ENCODE peak calls at places on chromosomes 1 and 21, in five cellular contexts. One of them, this sample, is unnamed.
A peak's percentile ranks its signal among the peaks of the same experiment; 100 is the strongest.

GRCh38 chr21:31354604-31355443 is 10.8 kb upstream of the TIAM1 start:
- DNase-seq in SHP77 treated with DMSO at 0.1 percent for 48 hours: no peak
- DNase-seq in psoas muscle: no peak
- DNase-seq in AG10803: peak; percentile 49
- DNase-seq in posterior cingulate gyrus: no peak
- DNase-seq in this sample: peak; percentile 85

GRCh38 chr1:194102607-194103006 is 916.2 kb upstream of the B3GALT2 start:
- DNase-seq in SHP77 treated with DMSO at 0.1 percent for 48 hours: no peak
- DNase-seq in psoas muscle: no peak
- DNase-seq in AG10803: no peak
- DNase-seq in posterior cingulate gyrus: no peak
- DNase-seq in this sample: no peak

GRCh38 chr1:64235133-64235532 is 31.7 kb downstream of the UBE2U start:
- DNase-seq in SHP77 treated with DMSO at 0.1 percent for 48 hours: no peak
- DNase-seq in psoas muscle: no peak
- DNase-seq in AG10803: peak; percentile 5
- DNase-seq in posterior cingulate gyrus: no peak
- DNase-seq in this sample: no peak

GRCh38 chr1:99269321-99269720 is 5.0 kb downstream of the PLPPR4 start:
- DNase-seq in SHP77 treated with DMSO at 0.1 percent for 48 hours: no peak
- DNase-seq in psoas muscle: no peak
- DNase-seq in AG10803: no peak
- DNase-seq in posterior cingulate gyrus: no peak
- DNase-seq in this sample: no peak

GRCh38 chr1:166956057-166956850 is 19.1 kb downstream of the ILDR2 start:
- DNase-seq in SHP77 treated with DMSO at 0.1 percent for 48 hours: no peak
- DNase-seq in psoas muscle: no peak
- DNase-seq in AG10803: no peak
- DNase-seq in posterior cingulate gyrus: no peak
- DNase-seq in this sample: no peak

GRCh38 chr1:19374402-19374801 is 62.3 kb downstream of the SLC66A1 start:
- DNase-seq in SHP77 treated with DMSO at 0.1 percent for 48 hours: peak; percentile 7
- DNase-seq in psoas muscle: no peak
- DNase-seq in AG10803: no peak
- DNase-seq in posterior cingulate gyrus: no peak
- DNase-seq in this sample: no peak

GRCh38 chr1:216075339-216075738 is 347.9 kb downstream of the USH2A start:
- DNase-seq in SHP77 treated with DMSO at 0.1 percent for 48 hours: no peak
- DNase-seq in psoas muscle: no peak
- DNase-seq in AG10803: peak; percentile 8
- DNase-seq in posterior cingulate gyrus: no peak
- DNase-seq in this sample: no peak

GRCh38 chr1:72636636-72637035 is 354.3 kb upstream of the NEGR1 start:
- DNase-seq in SHP77 treated with DMSO at 0.1 percent for 48 hours: no peak
- DNase-seq in psoas muscle: no peak
- DNase-seq in AG10803: no peak
- DNase-seq in posterior cingulate gyrus: no peak
- DNase-seq in this sample: no peak

GRCh38 chr1:186735463-186735862 is 55.2 kb upstream of the PTGS2 start:
- DNase-seq in SHP77 treated with DMSO at 0.1 percent for 48 hours: no peak
- DNase-seq in psoas muscle: no peak
- DNase-seq in AG10803: no peak
- DNase-seq in posterior cingulate gyrus: no peak
- DNase-seq in this sample: no peak

GRCh38 chr1:44849575-44850132 is 6.6 kb upstream of the PTCH2 start:
- DNase-seq in SHP77 treated with DMSO at 0.1 percent for 48 hours: no peak
- DNase-seq in psoas muscle: no peak
- DNase-seq in AG10803: no peak
- DNase-seq in posterior cingulate gyrus: no peak
- DNase-seq in this sample: no peak

GRCh38 chr1:975896-976683 is 5.8 kb downstream of the PERM1 start:
- DNase-seq in SHP77 treated with DMSO at 0.1 percent for 48 hours: peak; percentile 30
- DNase-seq in psoas muscle: peak; percentile 75
- DNase-seq in AG10803: peak; percentile 67
- DNase-seq in posterior cingulate gyrus: peak; percentile 46
- DNase-seq in this sample: peak; percentile 42

GRCh38 chr1:155458111-155458510 is 104.5 kb downstream of the ASH1L start:
- DNase-seq in SHP77 treated with DMSO at 0.1 percent for 48 hours: no peak
- DNase-seq in psoas muscle: no peak
- DNase-seq in AG10803: no peak
- DNase-seq in posterior cingulate gyrus: no peak
- DNase-seq in this sample: no peak

GRCh38 chr1:47944561-47944960 is 52.6 kb downstream of the TRABD2B start:
- DNase-seq in SHP77 treated with DMSO at 0.1 percent for 48 hours: no peak
- DNase-seq in psoas muscle: no peak
- DNase-seq in AG10803: no peak
- DNase-seq in posterior cingulate gyrus: no peak
- DNase-seq in this sample: no peak

GRCh38 chr21:33229776-33230517 is at the start of gene IFNAR2:
- DNase-seq in SHP77 treated with DMSO at 0.1 percent for 48 hours: peak; percentile 17
- DNase-seq in psoas muscle: peak; percentile 87
- DNase-seq in AG10803: peak; percentile 42
- DNase-seq in posterior cingulate gyrus: peak; percentile 67
- DNase-seq in this sample: peak; percentile 64

GRCh38 chr1:88655685-88656299 is 28.3 kb upstream of the PKN2 start:
- DNase-seq in SHP77 treated with DMSO at 0.1 percent for 48 hours: no peak
- DNase-seq in psoas muscle: no peak
- DNase-seq in AG10803: peak; percentile 31
- DNase-seq in posterior cingulate gyrus: no peak
- DNase-seq in this sample: no peak

GRCh38 chr21:42833439-42833815 is 45.9 kb downstream of the WDR4 start:
- DNase-seq in SHP77 treated with DMSO at 0.1 percent for 48 hours: peak; percentile 7
- DNase-seq in psoas muscle: no peak
- DNase-seq in AG10803: no peak
- DNase-seq in posterior cingulate gyrus: no peak
- DNase-seq in this sample: peak; percentile 53

GRCh38 chr1:227805606-227806197 is 9.8 kb upstream of the PRSS38 start:
- DNase-seq in SHP77 treated with DMSO at 0.1 percent for 48 hours: no peak
- DNase-seq in psoas muscle: no peak
- DNase-seq in AG10803: peak; percentile 96
- DNase-seq in posterior cingulate gyrus: no peak
- DNase-seq in this sample: no peak

GRCh38 chr1:189312499-189312898 is 1165.2 kb downstream of the BRINP3 start:
- DNase-seq in SHP77 treated with DMSO at 0.1 percent for 48 hours: no peak
- DNase-seq in psoas muscle: no peak
- DNase-seq in AG10803: no peak
- DNase-seq in posterior cingulate gyrus: no peak
- DNase-seq in this sample: no peak

GRCh38 chr1:11299225-11299574 is 26.2 kb downstream of the UBIAD1 start:
- DNase-seq in SHP77 treated with DMSO at 0.1 percent for 48 hours: no peak
- DNase-seq in psoas muscle: no peak
- DNase-seq in AG10803: no peak
- DNase-seq in posterior cingulate gyrus: no peak
- DNase-seq in this sample: no peak

GRCh38 chr1:32963746-32964460 is 706 bp downstream of the RNF19B start:
- DNase-seq in SHP77 treated with DMSO at 0.1 percent for 48 hours: peak; percentile 32
- DNase-seq in psoas muscle: peak; percentile 75
- DNase-seq in AG10803: peak; percentile 35
- DNase-seq in posterior cingulate gyrus: peak; percentile 23
- DNase-seq in this sample: peak; percentile 47

GRCh38 chr21:32753818-32754610 is 17.5 kb downstream of the PAXBP1 start:
- DNase-seq in SHP77 treated with DMSO at 0.1 percent for 48 hours: no peak
- DNase-seq in psoas muscle: no peak
- DNase-seq in AG10803: no peak
- DNase-seq in posterior cingulate gyrus: no peak
- DNase-seq in this sample: no peak

GRCh38 chr1:156601892-156602291 is 613 bp upstream of the GPATCH4 start:
- DNase-seq in SHP77 treated with DMSO at 0.1 percent for 48 hours: peak; percentile 68
- DNase-seq in psoas muscle: no peak
- DNase-seq in AG10803: no peak
- DNase-seq in posterior cingulate gyrus: no peak
- DNase-seq in this sample: no peak

GRCh38 chr1:67766117-67766978 is 66.9 kb downstream of the GNG12 start:
- DNase-seq in SHP77 treated with DMSO at 0.1 percent for 48 hours: no peak
- DNase-seq in psoas muscle: no peak
- DNase-seq in AG10803: peak; percentile 82
- DNase-seq in posterior cingulate gyrus: peak; percentile 31
- DNase-seq in this sample: no peak

GRCh38 chr21:45319461-45320211 is 31.9 kb upstream of the POFUT2 start:
- DNase-seq in SHP77 treated with DMSO at 0.1 percent for 48 hours: no peak
- DNase-seq in psoas muscle: peak; percentile 71
- DNase-seq in AG10803: peak; percentile 57
- DNase-seq in posterior cingulate gyrus: no peak
- DNase-seq in this sample: no peak

This sample was measured in stimulated activated CD8-positive, alpha-beta memory T cell treated with anti-CD3 and anti-CD28 coated beads, Interleukin-7, amount 100 ng/mL, for 48 hours.